ENCODE peak calls at places on chromosomes 3 and 15, in ten cellular contexts. I is astrocyte of the spinal cord, A is GM13976, O is adrenal gland, P is foreskin fibroblast, G is brain microvascular endothelial cell, N is endothelial cell, E is HepG2, L is fibroblast of pulmonary artery, X is ovary. B is an unnamed sample.

GRCh38 chr15:81299630-81300273 is 24.2 kb downstream of the STARD5 start:
- DNase-seq in I (no peak), A (no peak), O (no peak), P (no peak), G (no peak), N (no peak), E (no peak), L (no peak), X (no peak), B (no peak)

GRCh38 chr15:60154764-60155163 is 150.7 kb downstream of the FOXB1 start:
- DNase-seq in I (no peak), A (no peak), O (no peak), P (no peak), G (no peak), N (no peak), E (no peak), L (no peak), X (no peak), B (no peak)

GRCh38 chr15:63238796-63239195 is 38.6 kb upstream of the APH1B start:
- DNase-seq in I (peak), A (no peak), O (no peak), P (peak), G (peak), N (no peak), E (no peak), L (peak), X (no peak), B (peak)

GRCh38 chr15:101081900-101082299 is 162.7 kb downstream of the LRRK1 start:
- DNase-seq in I (no peak), A (no peak), O (no peak), P (no peak), G (no peak), N (no peak), E (no peak), L (no peak), X (no peak), B (no peak)

GRCh38 chr3:188316021-188316722 is 162.2 kb downstream of the LPP start:
- DNase-seq in I (no peak), A (no peak), O (peak), P (no peak), G (no peak), N (no peak), E (peak), L (peak), X (no peak), B (no peak)

GRCh38 chr3:55746808-55747413 is 259.8 kb upstream of the WNT5A start:
- DNase-seq in I (peak), A (peak), O (no peak), P (no peak), G (no peak), N (no peak), E (no peak), L (peak), X (no peak), B (peak)

GRCh38 chr3:45948409-45948808 is 5.1 kb downstream of the CXCR6 start:
- DNase-seq in I (peak), A (no peak), O (no peak), P (peak), G (no peak), N (no peak), E (no peak), L (no peak), X (no peak), B (no peak)

GRCh38 chr3:52293491-52294319 is 6.1 kb downstream of the GLYCTK start:
- DNase-seq in I (no peak), A (no peak), O (no peak), P (no peak), G (no peak), N (no peak), E (no peak), L (no peak), X (no peak), B (no peak)

GRCh38 chr3:9198805-9199386 is 50.5 kb downstream of the SRGAP3 start:
- DNase-seq in I (no peak), A (no peak), O (no peak), P (no peak), G (no peak), N (no peak), E (no peak), L (no peak), X (no peak), B (no peak)

DNA sequence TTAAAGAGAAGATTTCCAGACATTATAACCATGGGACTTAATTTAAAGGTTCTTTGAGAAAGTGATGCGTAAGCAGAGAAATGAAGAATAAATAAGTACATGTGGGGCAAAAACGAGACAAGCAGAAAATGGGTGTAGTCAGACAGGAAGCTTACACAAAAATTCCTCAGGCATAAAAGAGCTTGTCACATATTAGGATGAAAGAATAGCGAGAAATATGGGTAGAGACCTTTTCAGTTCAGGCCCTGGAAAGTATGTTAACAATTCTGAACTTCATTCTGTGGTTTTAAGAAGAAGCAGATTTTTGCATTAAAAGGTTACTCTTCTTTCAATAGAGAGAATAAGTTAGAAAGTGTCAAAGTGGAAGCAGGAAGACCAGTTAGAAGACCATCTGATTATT is 352.4 kb downstream of the ROBO1 start:
- DNase-seq in I (peak), A (no peak), O (no peak), P (no peak), G (no peak), N (no peak), E (no peak), L (peak), X (no peak), B (no peak)
- TF ChIP-seq CTCF in I (no peak), A (no peak), O (no peak), P (no peak), G (no peak), N (no peak), E (no peak), L (no peak), X (no peak), B (no peak)

DNA sequence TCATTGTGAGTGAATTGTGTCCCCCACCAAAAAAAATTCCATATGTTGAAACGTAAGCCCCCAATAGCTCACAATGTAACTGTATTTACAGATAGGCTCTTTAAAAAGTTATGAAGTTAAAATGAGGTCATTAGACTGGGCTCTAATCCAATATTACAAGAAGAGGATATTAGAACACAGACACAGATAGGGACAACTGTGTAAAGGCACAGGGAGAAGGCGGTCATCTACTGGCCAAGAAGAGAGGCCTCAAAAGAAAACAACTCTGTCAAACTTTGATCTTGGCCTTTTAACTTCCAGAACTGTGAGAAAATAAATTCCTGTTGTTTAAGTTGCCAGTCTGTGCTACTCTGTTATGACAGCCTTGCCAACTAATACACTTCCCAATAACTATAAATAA is 60.2 kb upstream of the LRRC3B start:
- DNase-seq in I (no peak), A (no peak), O (no peak), P (no peak), G (no peak), N (no peak), E (no peak), L (no peak), X (no peak), B (no peak)
- TF ChIP-seq CTCF in I (no peak), A (no peak), O (no peak), P (no peak), G (no peak), N (no peak), E (no peak), L (no peak), X (no peak), B (no peak)

GRCh38 chr3:63908081-63908736 is 4.0 kb downstream of the SCAANT1 start:
- DNase-seq in I (peak), A (no peak), O (no peak), P (no peak), G (no peak), N (no peak), E (peak), L (peak), X (no peak), B (no peak)
- TF ChIP-seq CTCF in I (peak), A (no peak), O (no peak), P (peak), G (peak), N (no peak), E (no peak), L (peak), X (peak), B (no peak)

GRCh38 chr3:17544632-17545031 is 197.8 kb downstream of the TBC1D5 start:
- DNase-seq in I (peak), A (no peak), O (no peak), P (no peak), G (no peak), N (no peak), E (no peak), L (peak), X (no peak), B (no peak)
- TF ChIP-seq CTCF in I (peak), A (no peak), O (no peak), P (peak), G (peak), N (no peak), E (no peak), L (peak), X (no peak), B (no peak)

GRCh38 chr3:98793971-98794370 is 30.8 kb downstream of the ST3GAL6 start:
- DNase-seq in I (no peak), A (no peak), O (no peak), P (no peak), G (no peak), N (no peak), E (no peak), L (no peak), X (no peak), B (no peak)

GRCh38 chr3:98798820-98799219 is 35.7 kb downstream of the ST3GAL6 start:
- DNase-seq in I (no peak), A (no peak), O (no peak), P (no peak), G (no peak), N (no peak), E (no peak), L (no peak), X (no peak), B (no peak)

GRCh38 chr3:98797905-98798304 is 34.8 kb downstream of the ST3GAL6 start:
- DNase-seq in I (no peak), A (no peak), O (no peak), P (no peak), G (no peak), N (no peak), E (no peak), L (no peak), X (no peak), B (no peak)

GRCh38 chr3:98799479-98799878 is 36.3 kb downstream of the ST3GAL6 start:
- DNase-seq in I (no peak), A (no peak), O (no peak), P (no peak), G (no peak), N (no peak), E (no peak), L (no peak), X (no peak), B (no peak)

GRCh38 chr3:98796334-98796733 is 33.2 kb downstream of the ST3GAL6 start:
- DNase-seq in I (no peak), A (no peak), O (no peak), P (no peak), G (no peak), N (no peak), E (peak), L (no peak), X (no peak), B (no peak)
- TF ChIP-seq CTCF in I (no peak), A (no peak), O (no peak), P (no peak), G (no peak), N (no peak), E (peak), L (no peak), X (no peak), B (no peak)

DNA sequence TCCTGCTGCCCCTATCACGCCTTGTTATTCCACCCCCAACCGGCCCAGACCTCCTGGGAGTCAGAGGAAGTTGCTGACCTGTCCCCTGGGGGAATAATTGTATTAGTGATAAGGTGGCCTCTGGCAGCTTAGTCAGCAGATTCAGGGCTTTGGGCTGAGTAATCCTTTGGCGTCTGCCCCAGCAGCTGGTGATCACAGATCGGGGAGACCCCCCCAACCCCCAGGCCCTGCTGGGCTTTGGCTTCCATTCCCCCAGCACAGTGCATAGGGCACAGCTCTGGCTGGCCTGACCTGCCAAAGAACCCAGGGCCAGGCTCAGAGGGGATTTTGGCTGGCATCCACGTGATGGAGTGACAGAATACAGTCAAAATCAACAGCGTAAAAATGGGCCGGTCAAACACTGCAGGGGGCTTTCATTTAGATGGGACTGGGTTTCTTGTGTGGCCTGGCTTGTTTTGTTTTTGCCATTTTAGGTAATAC is 3.9 kb upstream of the NR2E3 start:
- DNase-seq in I (peak), A (peak), O (peak), P (peak), G (peak), N (no peak), E (no peak), L (peak), X (no peak), B (peak)
- TF ChIP-seq CTCF in I (no peak), A (no peak), O (no peak), P (no peak), G (no peak), N (no peak), E (no peak), L (no peak), X (no peak), B (no peak)

GRCh38 chr3:126213376-126214044 is 33.1 kb upstream of the ALDH1L1 start:
- DNase-seq in I (no peak), A (no peak), O (no peak), P (no peak), G (no peak), N (no peak), E (no peak), L (no peak), X (no peak), B (no peak)

GRCh38 chr3:126211569-126211968 is 31.2 kb upstream of the ALDH1L1 start:
- DNase-seq in I (no peak), A (no peak), O (no peak), P (no peak), G (no peak), N (no peak), E (no peak), L (no peak), X (no peak), B (no peak)

GRCh38 chr3:126209741-126210140 is 29.4 kb upstream of the ALDH1L1 start:
- DNase-seq in I (no peak), A (no peak), O (no peak), P (no peak), G (no peak), N (no peak), E (no peak), L (no peak), X (no peak), B (no peak)

GRCh38 chr3:126212250-126212628 is 31.9 kb upstream of the ALDH1L1 start:
- DNase-seq in I (no peak), A (no peak), O (no peak), P (no peak), G (no peak), N (no peak), E (no peak), L (no peak), X (no peak), B (no peak)

DNA sequence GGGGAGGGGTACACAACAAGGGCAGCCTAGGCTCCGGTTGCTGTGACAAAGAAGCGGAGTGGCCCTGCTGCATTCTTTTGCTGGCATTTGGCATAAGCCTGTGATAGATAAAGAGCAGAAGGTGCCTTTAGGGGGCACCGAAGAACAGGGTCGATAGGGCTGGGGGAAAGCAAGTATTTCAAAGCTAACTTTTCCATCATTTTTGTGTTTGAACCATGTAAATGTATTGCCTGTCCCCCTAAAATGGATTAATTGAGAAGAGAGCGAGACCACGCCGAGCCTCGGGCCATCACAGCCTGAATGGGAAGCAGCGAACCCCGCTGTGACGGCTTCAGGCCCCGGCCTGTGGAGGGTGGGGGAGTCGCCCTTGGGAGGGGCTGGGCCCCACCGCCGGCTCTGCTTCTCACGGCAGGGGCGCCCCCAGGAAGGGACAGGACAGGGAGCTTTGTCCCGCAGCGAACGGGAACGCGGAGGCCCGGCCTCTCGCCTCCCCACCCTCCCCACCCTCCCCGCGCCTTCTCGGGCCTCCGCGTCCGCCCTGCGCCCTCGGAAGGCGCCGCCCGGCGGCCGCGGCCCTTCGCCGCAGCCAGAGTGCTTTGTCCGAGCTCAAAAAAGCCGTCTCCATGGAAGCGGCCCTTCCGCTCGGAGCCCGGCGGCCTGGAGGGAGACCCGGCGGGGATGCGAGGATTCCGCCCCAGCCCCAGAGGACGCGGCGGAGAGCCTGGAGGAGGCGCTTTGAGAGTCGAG is 32.4 kb upstream of the ALDH1L1 start:
- DNase-seq in I (peak), A (peak), O (peak), P (peak), G (no peak), N (peak), E (peak), L (peak), X (peak), B (no peak)
- TF ChIP-seq CTCF in I (peak), A (no peak), O (peak), P (peak), G (peak), N (no peak), E (peak), L (peak), X (no peak), B (peak)

GRCh38 chr3:11534011-11534782 is 109.5 kb downstream of the VGLL4 start:
- DNase-seq in I (no peak), A (no peak), O (no peak), P (no peak), G (no peak), N (no peak), E (no peak), L (no peak), X (peak), B (no peak)

GRCh38 chr3:11529281-11529680 is 114.4 kb downstream of the VGLL4 start:
- DNase-seq in I (peak), A (no peak), O (no peak), P (no peak), G (no peak), N (no peak), E (no peak), L (no peak), X (no peak), B (no peak)

GRCh38 chr3:11532865-11533490 is 110.7 kb downstream of the VGLL4 start:
- DNase-seq in I (peak), A (no peak), O (no peak), P (no peak), G (peak), N (no peak), E (no peak), L (peak), X (peak), B (no peak)

GRCh38 chr3:11534783-11535081 is 109.0 kb downstream of the VGLL4 start:
- DNase-seq in I (no peak), A (no peak), O (no peak), P (no peak), G (no peak), N (no peak), E (no peak), L (no peak), X (no peak), B (no peak)

DNA sequence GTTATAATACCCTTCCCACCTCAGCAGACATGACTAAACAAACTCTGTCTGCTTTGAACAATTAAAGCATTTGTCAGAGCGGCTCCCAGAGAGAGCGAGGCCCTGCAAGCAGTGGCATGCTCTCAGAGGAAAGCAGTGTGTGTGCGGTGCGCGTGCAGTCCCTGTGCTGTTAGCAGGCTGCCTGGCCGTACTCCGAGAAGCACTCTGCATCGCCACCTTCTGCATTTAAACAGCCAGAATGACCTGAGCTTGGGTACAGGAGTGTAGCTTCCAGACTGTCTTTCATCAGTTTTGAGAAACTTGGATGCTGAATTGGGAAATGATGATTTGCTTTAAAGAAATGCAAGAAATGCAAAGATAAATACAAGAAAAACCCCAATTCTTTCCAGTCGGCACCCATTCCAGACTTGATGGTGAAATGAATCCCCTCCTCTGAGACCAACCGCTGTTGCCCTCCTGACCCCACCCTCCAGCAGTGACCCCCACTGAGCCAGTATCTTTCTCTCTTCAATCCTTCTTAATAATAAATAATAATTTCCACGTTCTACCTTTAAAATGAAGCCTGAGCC is 113.5 kb downstream of the VGLL4 start:
- DNase-seq in I (peak), A (no peak), O (no peak), P (peak), G (peak), N (no peak), E (peak), L (peak), X (peak), B (no peak)
- TF ChIP-seq CTCF in I (peak), A (no peak), O (no peak), P (no peak), G (peak), N (no peak), E (peak), L (peak), X (no peak), B (no peak)

DNA sequence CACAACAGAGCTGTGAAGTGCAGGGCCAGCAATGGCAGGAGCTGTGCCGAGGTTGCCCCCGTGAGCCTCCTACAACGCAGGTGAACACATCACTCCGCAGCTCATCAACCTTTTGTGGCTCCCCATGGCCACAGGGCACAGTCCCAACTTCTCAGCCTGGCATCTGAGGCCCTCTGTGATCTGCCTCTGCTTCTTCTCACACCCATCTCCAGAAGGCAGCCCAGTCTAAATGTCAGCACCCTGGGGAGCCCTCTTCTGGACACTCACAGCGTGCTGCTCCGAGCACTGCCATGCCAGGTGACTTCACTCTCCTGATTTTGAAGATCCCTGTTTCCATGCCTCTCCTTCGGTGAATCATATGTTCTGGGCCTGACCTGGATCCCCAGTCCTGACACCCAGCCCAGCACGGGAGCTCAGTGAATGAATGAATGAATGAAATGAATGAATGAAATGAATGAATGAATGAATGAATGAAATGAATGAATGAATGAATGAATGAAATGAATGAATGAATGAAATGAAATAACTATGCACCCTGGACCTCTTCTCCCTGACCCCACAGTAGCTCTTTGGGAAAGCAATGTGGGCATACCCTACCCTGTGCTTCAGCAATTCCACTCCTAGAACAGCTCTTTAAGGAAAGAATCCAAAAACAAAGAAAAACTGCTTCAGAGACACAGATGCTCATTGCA is 17.9 kb upstream of the SKIC8 start:
- DNase-seq in I (no peak), A (no peak), O (peak), P (no peak), G (no peak), N (no peak), E (no peak), L (peak), X (no peak), B (no peak)
- TF ChIP-seq CTCF in I (peak), A (no peak), O (no peak), P (peak), G (peak), N (no peak), E (peak), L (no peak), X (no peak), B (no peak)